ENCODE peak calls at places on chromosomes 4 and X, in eight cellular contexts. J is ELR; R is stimulated activated CD8-positive, alpha-beta memory T cell treated with anti-CD3 and anti-CD28 coated beads, Interleukin-15, amount 100 ng/mL, for 4 hours; Q is AML-193; A is left ventricle myocardium superior; N is CD4-positive, alpha-beta T cell; M is fibroblast of mammary gland; G is left cardiac atrium. P is an unnamed sample.
A peak's percentile ranks its signal among the peaks of the same experiment; 100 is the strongest.

GRCh38 chrX:133668225-133668931 is 253.1 kb upstream of the GPC4 start:
- DNase-seq in Q (no peak), A (no peak), N (no peak), G (no peak), M (no peak), R (no peak), J (no peak), P (no peak)

GRCh38 chr4:138555107-138555506 is 313.0 kb upstream of the SLC7A11 start:
- DNase-seq in A (no peak), R (no peak), J (peak; percentile 7), Q (no peak), G (no peak), M (no peak), N (no peak), P (no peak)

GRCh38 chrX:2928583-2929434 is at the start of gene ARSD:
- DNase-seq in N (peak; percentile 29), R (peak; percentile 18), A (peak; percentile 92), G (peak; percentile 95), J (peak; percentile 88), M (peak; percentile 90), Q (no peak), P (peak; percentile 27)

GRCh38 chr4:102641796-102642195 is 119.0 kb downstream of the MANBA start:
- DNase-seq in R (no peak), J (no peak), Q (no peak), G (no peak), M (no peak), N (no peak), A (no peak), P (no peak)

GRCh38 chr4:111283066-111283677 is 660.3 kb upstream of the PITX2 start:
- DNase-seq in M (peak; percentile 64), J (peak; percentile 63), N (peak; percentile 0), R (no peak), Q (peak; percentile 22), G (peak; percentile 21), A (peak; percentile 55), P (no peak)

GRCh38 chr4:80255374-80256095 is 10.9 kb upstream of the FGF5 start:
- DNase-seq in Q (no peak), N (no peak), R (no peak), A (no peak), J (peak; percentile 54), G (no peak), M (peak; percentile 76), P (no peak)

GRCh38 chr4:146342600-146343192 is 128.4 kb downstream of the REELD1 start:
- DNase-seq in J (peak; percentile 62), G (no peak), A (no peak), R (no peak), M (peak; percentile 59), Q (peak; percentile 60), N (no peak), P (no peak)

GRCh38 chr4:114562176-114562904 is 36.3 kb upstream of the UGT8 start:
- DNase-seq in J (no peak), A (no peak), G (no peak), Q (no peak), M (no peak), N (no peak), R (no peak), P (no peak)

GRCh38 chr4:55475394-55476243 is 71.1 kb downstream of the CLOCK start:
- DNase-seq in R (no peak), G (no peak), A (no peak), J (peak; percentile 81), N (no peak), Q (no peak), M (peak; percentile 73), P (no peak)

GRCh38 chr4:119039779-119040178 is 95.9 kb upstream of the MYOZ2 start:
- DNase-seq in M (no peak), A (no peak), N (no peak), Q (no peak), R (no peak), G (no peak), J (no peak), P (no peak)

GRCh38 chr4:1309261-1310010 is 19.7 kb downstream of the MAEA start:
- DNase-seq in J (peak; percentile 88), Q (no peak), M (peak; percentile 93), G (peak; percentile 92), N (peak; percentile 53), R (peak; percentile 32), A (peak; percentile 91), P (peak; percentile 41)

GRCh38 chr4:18322111-18322510 is 300.6 kb upstream of the LCORL start:
- DNase-seq in N (no peak), M (no peak), R (no peak), G (no peak), J (no peak), A (no peak), Q (no peak), P (no peak)